ENCODE peak calls at places on chromosome 9, in five cellular contexts. Z, R, M, F and K are unnamed samples.

GRCh38 chr9:34590376-34591090 is 1.0 kb upstream of the CNTFR start:
- DNase-seq in Z (no peak), R (no peak), M (no peak), F (no peak), K (no peak)

GRCh38 chr9:128053560-128053959 is 13.6 kb downstream of the NAIF1 start:
- DNase-seq in Z (no peak), R (no peak), M (no peak), F (no peak), K (no peak)

GRCh38 chr9:104927216-104927911 is 591 bp downstream of the ABCA1 start:
- DNase-seq in Z (peak), R (peak), M (peak), F (no peak), K (no peak)

GRCh38 chr9:5466776-5467175 is 16.4 kb downstream of the CD274 start:
- DNase-seq in Z (no peak), R (no peak), M (no peak), F (no peak), K (no peak)

GRCh38 chr9:129553277-129553676 is 67.6 kb downstream of the C9orf50 start:
- DNase-seq in Z (no peak), R (no peak), M (no peak), F (no peak), K (no peak)

GRCh38 chr9:27851858-27852257 is 278.6 kb upstream of the C9orf72 start:
- DNase-seq in Z (no peak), R (no peak), M (no peak), F (no peak), K (no peak)

GRCh38 chr9:21670374-21670773 is 132.1 kb upstream of the MTAP start:
- DNase-seq in Z (no peak), R (no peak), M (no peak), F (no peak), K (no peak)

GRCh38 chr9:76219555-76220151 is 174.6 kb downstream of the RFK start:
- DNase-seq in Z (no peak), R (no peak), M (no peak), F (no peak), K (no peak)

GRCh38 chr9:130138791-130139190 is 33.4 kb upstream of the NCS1 start:
- DNase-seq in Z (peak), R (peak), M (no peak), F (no peak), K (no peak)

GRCh38 chr9:83707518-83707767 is 315 bp downstream of the UBQLN1 start:
- DNase-seq in Z (no peak), R (peak), M (peak), F (peak), K (no peak)

GRCh38 chr9:7976167-7976755 is 176.7 kb upstream of the DMAC1 start:
- DNase-seq in Z (no peak), R (no peak), M (no peak), F (no peak), K (no peak)

GRCh38 chr9:133383438-133383837 is 7.3 kb downstream of the STKLD1 start:
- DNase-seq in Z (no peak), R (no peak), M (no peak), F (no peak), K (no peak)

GRCh38 chr9:123026425-123026824 is 7.0 kb upstream of the GPR21 start:
- DNase-seq in Z (no peak), R (no peak), M (no peak), F (no peak), K (no peak)

GRCh38 chr9:96874947-96875459 is 20.7 kb upstream of the ZNF782 start:
- DNase-seq in Z (no peak), R (peak), M (peak), F (no peak), K (peak)

GRCh38 chr9:108511200-108511756 is 344.5 kb downstream of the ACTL7B start:
- DNase-seq in Z (no peak), R (peak), M (no peak), F (no peak), K (no peak)

GRCh38 chr9:121253821-121254471 is 14.0 kb upstream of the GSN start:
- DNase-seq in Z (no peak), R (no peak), M (no peak), F (no peak), K (no peak)

GRCh38 chr9:132068604-132069003 is 11.1 kb downstream of the MED27 start:
- DNase-seq in Z (peak), R (no peak), M (no peak), F (no peak), K (peak)

GRCh38 chr9:97982191-97982718 is 886 bp upstream of the ANP32B start:
- DNase-seq in Z (no peak), R (no peak), M (no peak), F (no peak), K (no peak)